ENCODE peak calls at places on chromosomes 7 and 10, in four cellular contexts. One of them, this sample, is unnamed.

GRCh38 chr10:50324680-50325393 is 73.5 kb upstream of the ASAH2 start:
- DNase-seq in nephron progenitor cell: no peak
- DNase-seq in stimulated activated CD4-positive, alpha-beta T cell treated with anti-CD3 and anti-CD28 coated beads, Interleukin-4, amount 100 ng/mL, for 1 hour: no peak
- DNase-seq in GM03348: no peak
- DNase-seq in this sample: no peak

GRCh38 chr7:70463332-70463938 is 668.5 kb upstream of the GALNT17 start:
- DNase-seq in GM03348: no peak
- DNase-seq in nephron progenitor cell: no peak
- DNase-seq in stimulated activated CD4-positive, alpha-beta T cell treated with anti-CD3 and anti-CD28 coated beads, Interleukin-4, amount 100 ng/mL, for 1 hour: no peak
- DNase-seq in this sample: no peak

GRCh38 chr10:109929501-109930219 is 6.3 kb upstream of the XPNPEP1 start:
- DNase-seq in nephron progenitor cell: no peak
- DNase-seq in stimulated activated CD4-positive, alpha-beta T cell treated with anti-CD3 and anti-CD28 coated beads, Interleukin-4, amount 100 ng/mL, for 1 hour: no peak
- DNase-seq in GM03348: no peak
- DNase-seq in this sample: no peak

GRCh38 chr10:120387326-120387725 is 69.7 kb upstream of the PLPP4 start:
- DNase-seq in stimulated activated CD4-positive, alpha-beta T cell treated with anti-CD3 and anti-CD28 coated beads, Interleukin-4, amount 100 ng/mL, for 1 hour: no peak
- DNase-seq in GM03348: peak; percentile 48
- DNase-seq in nephron progenitor cell: no peak
- DNase-seq in this sample: no peak

GRCh38 chr7:150373049-150373801 is 4.6 kb downstream of the REPIN1 start:
- DNase-seq in stimulated activated CD4-positive, alpha-beta T cell treated with anti-CD3 and anti-CD28 coated beads, Interleukin-4, amount 100 ng/mL, for 1 hour: no peak
- DNase-seq in nephron progenitor cell: no peak
- DNase-seq in GM03348: no peak
- DNase-seq in this sample: no peak

GRCh38 chr10:121615862-121616261 is 17.6 kb upstream of the FGFR2 start:
- DNase-seq in stimulated activated CD4-positive, alpha-beta T cell treated with anti-CD3 and anti-CD28 coated beads, Interleukin-4, amount 100 ng/mL, for 1 hour: no peak
- DNase-seq in GM03348: no peak
- DNase-seq in nephron progenitor cell: no peak
- DNase-seq in this sample: no peak

GRCh38 chr10:124510536-124511158 is 49.0 kb downstream of the LHPP start:
- DNase-seq in GM03348: no peak
- DNase-seq in stimulated activated CD4-positive, alpha-beta T cell treated with anti-CD3 and anti-CD28 coated beads, Interleukin-4, amount 100 ng/mL, for 1 hour: no peak
- DNase-seq in nephron progenitor cell: no peak
- DNase-seq in this sample: no peak

GRCh38 chr7:67105382-67105781 is 108.7 kb downstream of the TYW1 start:
- DNase-seq in stimulated activated CD4-positive, alpha-beta T cell treated with anti-CD3 and anti-CD28 coated beads, Interleukin-4, amount 100 ng/mL, for 1 hour: no peak
- DNase-seq in GM03348: no peak
- DNase-seq in nephron progenitor cell: no peak
- DNase-seq in this sample: no peak

GRCh38 chr10:78071857-78072179 is 38.2 kb downstream of the RPS24 start:
- DNase-seq in stimulated activated CD4-positive, alpha-beta T cell treated with anti-CD3 and anti-CD28 coated beads, Interleukin-4, amount 100 ng/mL, for 1 hour: no peak
- DNase-seq in GM03348: no peak
- DNase-seq in nephron progenitor cell: no peak
- DNase-seq in this sample: no peak

GRCh38 chr10:114652402-114653368 is 5.4 kb downstream of the ABLIM1 start:
- DNase-seq in nephron progenitor cell: no peak
- DNase-seq in stimulated activated CD4-positive, alpha-beta T cell treated with anti-CD3 and anti-CD28 coated beads, Interleukin-4, amount 100 ng/mL, for 1 hour: no peak
- DNase-seq in GM03348: no peak
- DNase-seq in this sample: no peak

GRCh38 chr10:126376956-126377355 is 11.3 kb downstream of the ADAM12 start:
- DNase-seq in nephron progenitor cell: no peak
- DNase-seq in stimulated activated CD4-positive, alpha-beta T cell treated with anti-CD3 and anti-CD28 coated beads, Interleukin-4, amount 100 ng/mL, for 1 hour: no peak
- DNase-seq in GM03348: peak; percentile 20
- DNase-seq in this sample: no peak

GRCh38 chr10:8057636-8058273 is 3.3 kb downstream of the GATA3 start:
- DNase-seq in stimulated activated CD4-positive, alpha-beta T cell treated with anti-CD3 and anti-CD28 coated beads, Interleukin-4, amount 100 ng/mL, for 1 hour: no peak
- DNase-seq in GM03348: no peak
- DNase-seq in nephron progenitor cell: no peak
- DNase-seq in this sample: peak; percentile 39

GRCh38 chr10:126407831-126408230 is 19.6 kb upstream of the ADAM12 start:
- DNase-seq in GM03348: peak; percentile 15
- DNase-seq in nephron progenitor cell: no peak
- DNase-seq in stimulated activated CD4-positive, alpha-beta T cell treated with anti-CD3 and anti-CD28 coated beads, Interleukin-4, amount 100 ng/mL, for 1 hour: no peak
- DNase-seq in this sample: no peak

GRCh38 chr7:30412810-30413504 is 65.6 kb downstream of the NOD1 start:
- DNase-seq in GM03348: peak; percentile 87
- DNase-seq in stimulated activated CD4-positive, alpha-beta T cell treated with anti-CD3 and anti-CD28 coated beads, Interleukin-4, amount 100 ng/mL, for 1 hour: no peak
- DNase-seq in nephron progenitor cell: no peak
- DNase-seq in this sample: no peak

GRCh38 chr10:133294189-133294588 is 14.5 kb downstream of the TUBGCP2 start:
- DNase-seq in stimulated activated CD4-positive, alpha-beta T cell treated with anti-CD3 and anti-CD28 coated beads, Interleukin-4, amount 100 ng/mL, for 1 hour: no peak
- DNase-seq in nephron progenitor cell: no peak
- DNase-seq in GM03348: no peak
- DNase-seq in this sample: no peak

GRCh38 chr7:76330673-76331072 is 28.1 kb downstream of the YWHAG start:
- DNase-seq in nephron progenitor cell: no peak
- DNase-seq in stimulated activated CD4-positive, alpha-beta T cell treated with anti-CD3 and anti-CD28 coated beads, Interleukin-4, amount 100 ng/mL, for 1 hour: no peak
- DNase-seq in GM03348: no peak
- DNase-seq in this sample: no peak

GRCh38 chr10:62817763-62818425 is 1.7 kb upstream of the EGR2 start:
- DNase-seq in GM03348: peak; percentile 90
- DNase-seq in nephron progenitor cell: peak; percentile 79
- DNase-seq in stimulated activated CD4-positive, alpha-beta T cell treated with anti-CD3 and anti-CD28 coated beads, Interleukin-4, amount 100 ng/mL, for 1 hour: peak; percentile 74
- DNase-seq in this sample: peak; percentile 91

GRCh38 chr7:44548893-44549292 is 7.8 kb upstream of the NPC1L1 start:
- DNase-seq in GM03348: no peak
- DNase-seq in stimulated activated CD4-positive, alpha-beta T cell treated with anti-CD3 and anti-CD28 coated beads, Interleukin-4, amount 100 ng/mL, for 1 hour: no peak
- DNase-seq in nephron progenitor cell: no peak
- DNase-seq in this sample: no peak

GRCh38 chr7:87058739-87059524 is 522 bp downstream of the ELAPOR2 start:
- DNase-seq in GM03348: peak; percentile 21
- DNase-seq in nephron progenitor cell: no peak
- DNase-seq in stimulated activated CD4-positive, alpha-beta T cell treated with anti-CD3 and anti-CD28 coated beads, Interleukin-4, amount 100 ng/mL, for 1 hour: peak; percentile 12
- DNase-seq in this sample: peak; percentile 59

GRCh38 chr10:5446390-5446926 is 34.1 kb downstream of the NET1 start:
- DNase-seq in nephron progenitor cell: peak; percentile 96
- DNase-seq in stimulated activated CD4-positive, alpha-beta T cell treated with anti-CD3 and anti-CD28 coated beads, Interleukin-4, amount 100 ng/mL, for 1 hour: peak; percentile 84
- DNase-seq in GM03348: peak; percentile 97
- DNase-seq in this sample: peak; percentile 96

GRCh38 chr10:123683865-123684264 is 17.7 kb downstream of the GPR26 start:
- DNase-seq in stimulated activated CD4-positive, alpha-beta T cell treated with anti-CD3 and anti-CD28 coated beads, Interleukin-4, amount 100 ng/mL, for 1 hour: no peak
- DNase-seq in GM03348: no peak
- DNase-seq in nephron progenitor cell: no peak
- DNase-seq in this sample: no peak

GRCh38 chr7:75814407-75814947 is 871 bp upstream of the CCL24 start:
- DNase-seq in GM03348: no peak
- DNase-seq in nephron progenitor cell: no peak
- DNase-seq in stimulated activated CD4-positive, alpha-beta T cell treated with anti-CD3 and anti-CD28 coated beads, Interleukin-4, amount 100 ng/mL, for 1 hour: no peak
- DNase-seq in this sample: no peak

GRCh38 chr7:16918288-16918895 is 36.6 kb upstream of the AGR3 start:
- DNase-seq in stimulated activated CD4-positive, alpha-beta T cell treated with anti-CD3 and anti-CD28 coated beads, Interleukin-4, amount 100 ng/mL, for 1 hour: no peak
- DNase-seq in GM03348: peak; percentile 37
- DNase-seq in nephron progenitor cell: peak; percentile 8
- DNase-seq in this sample: no peak

GRCh38 chr7:140061607-140061930 is 1.2 kb downstream of the PARP12 start:
- DNase-seq in nephron progenitor cell: no peak
- DNase-seq in GM03348: no peak
- DNase-seq in stimulated activated CD4-positive, alpha-beta T cell treated with anti-CD3 and anti-CD28 coated beads, Interleukin-4, amount 100 ng/mL, for 1 hour: no peak
- DNase-seq in this sample: no peak

GRCh38 chr7:136912339-136912738 is 43.9 kb downstream of the CHRM2 start:
- DNase-seq in GM03348: no peak
- DNase-seq in nephron progenitor cell: no peak
- DNase-seq in stimulated activated CD4-positive, alpha-beta T cell treated with anti-CD3 and anti-CD28 coated beads, Interleukin-4, amount 100 ng/mL, for 1 hour: no peak
- DNase-seq in this sample: no peak

GRCh38 chr7:54991341-54991740 is 27.5 kb upstream of the EGFR start:
- DNase-seq in stimulated activated CD4-positive, alpha-beta T cell treated with anti-CD3 and anti-CD28 coated beads, Interleukin-4, amount 100 ng/mL, for 1 hour: no peak
- DNase-seq in GM03348: no peak
- DNase-seq in nephron progenitor cell: no peak
- DNase-seq in this sample: no peak

GRCh38 chr10:58307676-58308075 is 27.1 kb upstream of the UBE2D1 start:
- DNase-seq in nephron progenitor cell: no peak
- DNase-seq in stimulated activated CD4-positive, alpha-beta T cell treated with anti-CD3 and anti-CD28 coated beads, Interleukin-4, amount 100 ng/mL, for 1 hour: no peak
- DNase-seq in GM03348: no peak
- DNase-seq in this sample: no peak

GRCh38 chr10:27285093-27285492 is 44.5 kb upstream of the ACBD5 start:
- DNase-seq in stimulated activated CD4-positive, alpha-beta T cell treated with anti-CD3 and anti-CD28 coated beads, Interleukin-4, amount 100 ng/mL, for 1 hour: peak; percentile 4
- DNase-seq in GM03348: peak; percentile 7
- DNase-seq in nephron progenitor cell: no peak
- DNase-seq in this sample: no peak

GRCh38 chr10:32976338-32976737 is 18.3 kb upstream of the ITGB1 start:
- DNase-seq in GM03348: no peak
- DNase-seq in nephron progenitor cell: no peak
- DNase-seq in stimulated activated CD4-positive, alpha-beta T cell treated with anti-CD3 and anti-CD28 coated beads, Interleukin-4, amount 100 ng/mL, for 1 hour: no peak
- DNase-seq in this sample: no peak

GRCh38 chr7:330554-331230 is 40.7 kb downstream of the FOXL3 start:
- DNase-seq in GM03348: no peak
- DNase-seq in stimulated activated CD4-positive, alpha-beta T cell treated with anti-CD3 and anti-CD28 coated beads, Interleukin-4, amount 100 ng/mL, for 1 hour: no peak
- DNase-seq in nephron progenitor cell: no peak
- DNase-seq in this sample: peak; percentile 49

GRCh38 chr10:55630491-55631056 is 730.5 kb downstream of the ZWINT start:
- DNase-seq in nephron progenitor cell: peak; percentile 52
- DNase-seq in GM03348: peak; percentile 4
- DNase-seq in stimulated activated CD4-positive, alpha-beta T cell treated with anti-CD3 and anti-CD28 coated beads, Interleukin-4, amount 100 ng/mL, for 1 hour: no peak
- DNase-seq in this sample: peak; percentile 55

GRCh38 chr7:144863320-144863647 is 27.4 kb upstream of the TPK1 start:
- DNase-seq in stimulated activated CD4-positive, alpha-beta T cell treated with anti-CD3 and anti-CD28 coated beads, Interleukin-4, amount 100 ng/mL, for 1 hour: no peak
- DNase-seq in nephron progenitor cell: no peak
- DNase-seq in GM03348: no peak
- DNase-seq in this sample: no peak

GRCh38 chr7:123979876-123980275 is 53.0 kb downstream of the TMEM229A start:
- DNase-seq in GM03348: no peak
- DNase-seq in nephron progenitor cell: no peak
- DNase-seq in stimulated activated CD4-positive, alpha-beta T cell treated with anti-CD3 and anti-CD28 coated beads, Interleukin-4, amount 100 ng/mL, for 1 hour: no peak
- DNase-seq in this sample: no peak

GRCh38 chr10:130809761-130810515 is 501.6 kb downstream of the TCERG1L start:
- DNase-seq in nephron progenitor cell: no peak
- DNase-seq in stimulated activated CD4-positive, alpha-beta T cell treated with anti-CD3 and anti-CD28 coated beads, Interleukin-4, amount 100 ng/mL, for 1 hour: no peak
- DNase-seq in GM03348: no peak
- DNase-seq in this sample: no peak

This sample was measured in kidney.